ENCODE peak calls at places on chromosomes 11 and 22, in six cellular contexts. C is A549, P is endothelial cell of umbilical vein, E is K562, L is GM12878, S is HepG2. U is an unnamed sample.
A peak's percentile ranks its signal among the peaks of the same experiment; 100 is the strongest.

GRCh38 chr22:39994046-39994565 is 648 bp upstream of the FAM83F start:
- DNase-seq in S (no peak), P (no peak), C (no peak), L (no peak), E (peak; percentile 66), U (no peak)

GRCh38 chr22:49450521-49450920 is 377.2 kb downstream of the BRD1 start:
- DNase-seq in E (peak; percentile 13), P (no peak), C (no peak), S (no peak), L (no peak), U (no peak)

GRCh38 chr11:10893713-10894112 is 35.9 kb upstream of the ZBED5 start:
- DNase-seq in S (peak; percentile 50), C (peak; percentile 90), L (no peak), E (no peak), P (no peak), U (no peak)

GRCh38 chr11:15104166-15104565 is 10.6 kb upstream of the INSC start:
- DNase-seq in P (no peak), S (no peak), C (no peak), L (no peak), E (no peak), U (no peak)

GRCh38 chr11:108368134-108368533 is 99.2 kb downstream of the C11orf65 start:
- DNase-seq in P (no peak), C (no peak), L (no peak), S (no peak), E (no peak), U (no peak)

GRCh38 chr11:85823816-85824215 is 12.9 kb upstream of the SYTL2 start:
- DNase-seq in P (no peak), E (no peak), L (no peak), S (no peak), C (no peak), U (no peak)

GRCh38 chr11:120131941-120132644 is 5.8 kb downstream of the TRIM29 start:
- DNase-seq in L (no peak), P (no peak), C (no peak), S (peak; percentile 25), E (no peak), U (no peak)

GRCh38 chr11:68150029-68150428 is 28.8 kb upstream of the CHKA start:
- DNase-seq in S (peak; percentile 46), E (peak; percentile 76), P (peak; percentile 88), C (no peak), L (no peak), U (peak; percentile 62)

GRCh38 chr22:46764140-46764680 is 1.8 kb downstream of the TBC1D22A start:
- DNase-seq in E (no peak), P (no peak), S (no peak), L (no peak), C (no peak), U (no peak)

GRCh38 chr11:76803811-76804600 is 20.9 kb downstream of the TSKU start:
- DNase-seq in S (no peak), C (peak; percentile 27), E (no peak), L (no peak), P (no peak), U (no peak)

GRCh38 chr22:21948824-21949568 is 3.7 kb downstream of the PPM1F start:
- DNase-seq in P (peak; percentile 37), S (no peak), L (no peak), E (no peak), C (no peak), U (no peak)

GRCh38 chr11:86202013-86202336 is 42.6 kb upstream of the EED start:
- DNase-seq in P (no peak), E (peak; percentile 55), C (no peak), S (no peak), L (no peak), U (peak; percentile 81)

GRCh38 chr11:32312865-32313403 is 122.4 kb downstream of the WT1 start:
- DNase-seq in C (peak; percentile 88), P (peak; percentile 51), L (no peak), S (peak; percentile 45), E (peak; percentile 63), U (peak; percentile 81)

GRCh38 chr11:18704698-18705097 is 6.1 kb downstream of the TMEM86A start:
- DNase-seq in L (no peak), C (no peak), S (no peak), P (no peak), E (no peak), U (no peak)

GRCh38 chr22:17846326-17846992 is 72.2 kb upstream of the BID start:
- DNase-seq in C (no peak), S (no peak), E (no peak), L (no peak), P (no peak), U (no peak)

GRCh38 chr22:19896665-19897355 is 42.1 kb upstream of the GNB1L start:
- DNase-seq in S (no peak), L (no peak), E (peak; percentile 54), P (no peak), C (no peak), U (no peak)

GRCh38 chr11:60899021-60899936 is 7.1 kb downstream of the PRPF19 start:
- DNase-seq in P (peak; percentile 81), E (peak; percentile 74), L (no peak), S (peak; percentile 56), C (peak; percentile 81), U (peak; percentile 68)

GRCh38 chr11:125179346-125179745 is 14.8 kb downstream of the PKNOX2 start:
- DNase-seq in L (no peak), S (no peak), C (no peak), E (no peak), P (no peak), U (no peak)

GRCh38 chr11:126662055-126662790 is 306.7 kb downstream of the ST3GAL4 start:
- DNase-seq in P (no peak), C (no peak), S (no peak), L (no peak), E (no peak), U (no peak)

GRCh38 chr11:69892237-69892985 is 73.2 kb upstream of the FGF3 start:
- DNase-seq in L (no peak), C (peak; percentile 37), P (no peak), S (peak; percentile 40), E (peak; percentile 42), U (peak; percentile 50)

GRCh38 chr11:47858169-47858543 is 10.0 kb upstream of the NUP160 start:
- DNase-seq in P (peak; percentile 57), L (no peak), S (no peak), C (peak; percentile 97), E (no peak), U (no peak)

GRCh38 chr11:115201121-115201792 is 303.0 kb downstream of the CADM1 start:
- DNase-seq in S (no peak), C (no peak), P (no peak), E (no peak), L (no peak), U (no peak)

GRCh38 chr22:48714231-48714630 is 1113.4 kb downstream of the BRD1 start:
- DNase-seq in S (no peak), P (no peak), L (no peak), E (no peak), C (no peak), U (no peak)

GRCh38 chr11:127994736-127995135 is 592.6 kb downstream of the ETS1 start:
- DNase-seq in E (no peak), S (no peak), L (no peak), C (no peak), P (no peak), U (no peak)

GRCh38 chr22:49044776-49045175 is 782.9 kb downstream of the BRD1 start:
- DNase-seq in C (no peak), P (no peak), L (no peak), S (no peak), E (no peak), U (no peak)

GRCh38 chr11:34028407-34028804 is 23.1 kb upstream of the CAPRIN1 start:
- DNase-seq in L (no peak), P (no peak), E (no peak), C (no peak), S (no peak), U (no peak)

GRCh38 chr11:104944080-104944479 is 24.3 kb downstream of the CASP4 start:
- DNase-seq in C (no peak), S (peak; percentile 22), E (no peak), P (no peak), L (no peak), U (no peak)

GRCh38 chr11:57515332-57516060 is at the start of gene SLC43A1:
- DNase-seq in S (peak; percentile 46), C (no peak), E (peak; percentile 84), P (peak; percentile 69), L (no peak), U (peak; percentile 76)

GRCh38 chr11:98616256-98616655 is 404.5 kb upstream of the CNTN5 start:
- DNase-seq in P (no peak), S (no peak), L (no peak), C (no peak), E (no peak), U (no peak)

GRCh38 chr11:117572671-117573070 is 224.3 kb downstream of the DSCAML1 start:
- DNase-seq in C (no peak), P (no peak), E (no peak), L (no peak), S (no peak), U (no peak)

GRCh38 chr11:2302280-2302843 is 549 bp downstream of the TSPAN32 start:
- DNase-seq in S (no peak), E (peak; percentile 34), P (no peak), C (no peak), L (no peak), U (peak; percentile 79)
- TF ChIP-seq POLR2A in S (no peak), E (no peak), P (no peak), C (no peak), L (no peak), U (no peak)

GRCh38 chr11:62233730-62234129 is 8.3 kb upstream of the SCGB1D2 start:
- DNase-seq in C (no peak), L (no peak), P (no peak), S (no peak), E (no peak), U (peak; percentile 22)
- TF ChIP-seq CTCF in C (no peak), L (peak; percentile 11), P (no peak), S (peak; percentile 46), E (peak; percentile 21), U (peak; percentile 19)

GRCh38 chr22:45212306-45212709 is 28.4 kb downstream of the KIAA0930 start:
- DNase-seq in C (peak; percentile 74), P (peak; percentile 89), E (no peak), L (no peak), S (no peak), U (no peak)
- TF ChIP-seq MYC in C (no peak), P (no peak), E (no peak), L (no peak), S (no peak), U (no peak)

GRCh38 chr22:35617137-35617755 is at the start of gene MB:
- DNase-seq in P (no peak), L (no peak), C (no peak), E (no peak), S (no peak), U (no peak)
- TF ChIP-seq POLR2A in P (no peak), L (no peak), C (no peak), E (no peak), S (no peak), U (no peak)

GRCh38 chr11:83956119-83956697 is 670.0 kb upstream of the CCDC90B start:
- DNase-seq in S (no peak), P (no peak), C (no peak), E (no peak), L (no peak), U (no peak)
- TF ChIP-seq CTCF in S (no peak), P (no peak), C (no peak), E (no peak), L (peak; percentile 8), U (no peak)

GRCh38 chr11:121321614-121322243 is 29.2 kb downstream of the SC5D start:
- DNase-seq in E (peak; percentile 4), C (peak; percentile 15), L (no peak), S (no peak), P (no peak), U (peak; percentile 83)
- TF ChIP-seq MYC in E (no peak), C (no peak), L (no peak), S (no peak), P (no peak), U (peak; percentile 37)

U was measured in NB4.